ENCODE peak calls at places on chromosomes 7 and 10, in five cellular contexts. O is amniotic epithelial cell; R is T-helper 2 cell treated with Interferon-gamma antibody and Interleukin-4, amounts not matched to agents 5 μg/mL and 100 μg/mL, for 36 hours; C is iPS DF 19.7; M is astrocyte of the spinal cord. N is an unnamed sample.

GRCh38 chr10:78906734-78907385 is 161.9 kb upstream of the ZMIZ1 start:
- DNase-seq in M (no peak), O (no peak), C (no peak), R (no peak), N (no peak)

GRCh38 chr7:4830176-4830575 is 31.7 kb downstream of the PAPOLB start:
- DNase-seq in R (peak; percentile 44), C (peak; percentile 67), O (peak; percentile 68), M (peak; percentile 55), N (peak; percentile 11)

GRCh38 chr7:114939484-114940097 is 17.7 kb downstream of the MDFIC start:
- DNase-seq in O (no peak), R (no peak), C (no peak), M (no peak), N (no peak)

GRCh38 chr7:76507723-76508406 is 2.5 kb upstream of the UPK3B start:
- DNase-seq in M (no peak), R (no peak), O (peak; percentile 60), C (no peak), N (no peak)

GRCh38 chr10:49398000-49398861 is 2.3 kb upstream of the DRGX start:
- DNase-seq in O (peak; percentile 34), M (peak; percentile 41), C (no peak), R (peak; percentile 51), N (peak; percentile 45)

GRCh38 chr10:116444527-116445142 is 17.0 kb downstream of the PNLIPRP3 start:
- DNase-seq in O (peak; percentile 27), R (no peak), C (peak; percentile 25), M (peak; percentile 24), N (peak; percentile 51)

GRCh38 chr10:78515873-78516153 is 482.1 kb downstream of the RPS24 start:
- DNase-seq in C (no peak), O (no peak), R (no peak), M (no peak), N (no peak)

GRCh38 chr7:98399462-98399861 is 1.4 kb downstream of the BAIAP2L1 start:
- DNase-seq in C (no peak), R (no peak), O (peak; percentile 40), M (peak; percentile 37), N (peak; percentile 36)

GRCh38 chr10:133268532-133268931 is 8.1 kb downstream of the ADAM8 start:
- DNase-seq in C (no peak), R (no peak), M (no peak), O (no peak), N (no peak)

GRCh38 chr7:141974831-141975230 is 1.3 kb upstream of the TAS2R38 start:
- DNase-seq in R (no peak), O (no peak), C (no peak), M (no peak), N (no peak)

GRCh38 chr7:15937571-15937970 is 251.1 kb upstream of the MEOX2 start:
- DNase-seq in M (no peak), R (no peak), O (peak; percentile 32), C (no peak), N (no peak)

GRCh38 chr7:2540641-2541051 is 14.7 kb downstream of the BRAT1 start:
- DNase-seq in C (no peak), R (no peak), O (no peak), M (no peak), N (no peak)

GRCh38 chr7:1693991-1694524 is 24.0 kb downstream of the ELFN1 start:
- DNase-seq in O (peak; percentile 58), R (no peak), M (peak; percentile 56), C (peak; percentile 68), N (peak; percentile 53)

GRCh38 chr10:78190051-78190450 is 156.4 kb downstream of the RPS24 start:
- DNase-seq in R (no peak), C (no peak), O (no peak), M (no peak), N (no peak)

GRCh38 chr10:5527332-5528200 is 2.8 kb downstream of the CALML3 start:
- DNase-seq in R (no peak), O (no peak), M (no peak), C (no peak), N (no peak)

GRCh38 chr7:106243893-106244292 is 40.9 kb downstream of the NAMPT start:
- DNase-seq in O (peak; percentile 79), M (no peak), R (no peak), C (no peak), N (no peak)

GRCh38 chr7:37462120-37462519 is 13.5 kb upstream of the ELMO1 start:
- DNase-seq in M (no peak), C (no peak), R (no peak), O (no peak), N (no peak)

GRCh38 chr7:916291-916941 is 38.1 kb downstream of the ADAP1 start:
- DNase-seq in R (no peak), M (no peak), C (no peak), O (no peak), N (no peak)

GRCh38 chr10:75511011-75511410 is 79.6 kb downstream of the LRMDA start:
- DNase-seq in M (no peak), O (no peak), C (no peak), R (no peak), N (no peak)

GRCh38 chr10:42753507-42754154 is 29.0 kb upstream of the BMS1 start:
- DNase-seq in R (no peak), C (no peak), O (no peak), M (no peak), N (no peak)

GRCh38 chr7:99720370-99721128 is 14.4 kb downstream of the CYP3A7 start:
- DNase-seq in R (no peak), M (no peak), C (no peak), O (no peak), N (peak; percentile 48)

N was measured in myocyte.